ENCODE peak calls at places on chromosomes 3 and 15, in five cellular contexts. One of them, this sample, is unnamed.

GRCh38 chr3:65930650-65931049 is 108.1 kb downstream of the MAGI1 start:
- DNase-seq in GM04503: no peak
- DNase-seq in right cardiac atrium: no peak
- DNase-seq in mesothelial cell of epicardium: no peak
- DNase-seq in HEK293T: no peak
- DNase-seq in this sample: no peak

GRCh38 chr3:36812240-36812639 is 47.9 kb upstream of the DCLK3 start:
- DNase-seq in GM04503: no peak
- DNase-seq in right cardiac atrium: no peak
- DNase-seq in HEK293T: no peak
- DNase-seq in mesothelial cell of epicardium: no peak
- DNase-seq in this sample: peak; percentile 58

GRCh38 chr3:23254875-23255274 is 51.7 kb downstream of the UBE2E2 start:
- DNase-seq in GM04503: no peak
- DNase-seq in mesothelial cell of epicardium: no peak
- DNase-seq in right cardiac atrium: no peak
- DNase-seq in HEK293T: no peak
- DNase-seq in this sample: no peak

GRCh38 chr3:171183042-171183441 is 156.5 kb upstream of the SLC2A2 start:
- DNase-seq in GM04503: no peak
- DNase-seq in right cardiac atrium: no peak
- DNase-seq in HEK293T: no peak
- DNase-seq in mesothelial cell of epicardium: no peak
- DNase-seq in this sample: peak; percentile 40

GRCh38 chr3:131630117-131630516 is 127.3 kb upstream of the MRPL3 start:
- DNase-seq in GM04503: no peak
- DNase-seq in right cardiac atrium: no peak
- DNase-seq in mesothelial cell of epicardium: no peak
- DNase-seq in HEK293T: no peak
- DNase-seq in this sample: no peak

GRCh38 chr15:87722941-87723691 is 533.4 kb downstream of the NTRK3 start:
- DNase-seq in right cardiac atrium: no peak
- DNase-seq in GM04503: no peak
- DNase-seq in HEK293T: no peak
- DNase-seq in mesothelial cell of epicardium: no peak
- DNase-seq in this sample: no peak

GRCh38 chr3:10602769-10603768 is 97.7 kb upstream of the ATP2B2 start:
- DNase-seq in right cardiac atrium: no peak
- DNase-seq in mesothelial cell of epicardium: no peak
- DNase-seq in HEK293T: no peak
- DNase-seq in GM04503: no peak
- DNase-seq in this sample: no peak

GRCh38 chr3:197428117-197428761 is 127.5 kb downstream of the BDH1 start:
- DNase-seq in GM04503: peak; percentile 31
- DNase-seq in right cardiac atrium: peak; percentile 68
- DNase-seq in HEK293T: peak; percentile 26
- DNase-seq in mesothelial cell of epicardium: no peak
- DNase-seq in this sample: peak; percentile 51

GRCh38 chr3:132879651-132880050 is 157.4 kb upstream of the NPHP3 start:
- DNase-seq in mesothelial cell of epicardium: no peak
- DNase-seq in GM04503: no peak
- DNase-seq in right cardiac atrium: no peak
- DNase-seq in HEK293T: no peak
- DNase-seq in this sample: no peak

GRCh38 chr3:160697628-160698382 is 20.8 kb downstream of the ARL14 start:
- DNase-seq in right cardiac atrium: no peak
- DNase-seq in mesothelial cell of epicardium: no peak
- DNase-seq in GM04503: peak; percentile 51
- DNase-seq in HEK293T: peak; percentile 20
- DNase-seq in this sample: no peak

GRCh38 chr15:90037510-90037860 is 36.4 kb downstream of the ZNF710 start:
- DNase-seq in mesothelial cell of epicardium: no peak
- DNase-seq in GM04503: peak; percentile 36
- DNase-seq in HEK293T: no peak
- DNase-seq in right cardiac atrium: no peak
- DNase-seq in this sample: no peak

GRCh38 chr3:46976326-46977190 is at the start of gene CCDC12:
- DNase-seq in right cardiac atrium: peak; percentile 96
- DNase-seq in mesothelial cell of epicardium: peak; percentile 86
- DNase-seq in HEK293T: peak; percentile 94
- DNase-seq in GM04503: peak; percentile 99
- DNase-seq in this sample: peak; percentile 94

GRCh38 chr15:85142324-85142723 is 160.7 kb downstream of the PDE8A start:
- DNase-seq in mesothelial cell of epicardium: no peak
- DNase-seq in GM04503: no peak
- DNase-seq in HEK293T: no peak
- DNase-seq in right cardiac atrium: no peak
- DNase-seq in this sample: no peak

GRCh38 chr3:148625145-148625736 is 72.5 kb upstream of the AGTR1 start:
- DNase-seq in HEK293T: no peak
- DNase-seq in mesothelial cell of epicardium: no peak
- DNase-seq in GM04503: no peak
- DNase-seq in right cardiac atrium: no peak
- DNase-seq in this sample: no peak

GRCh38 chr3:119292666-119293065 is 1.5 kb upstream of the ARHGAP31 start:
- DNase-seq in GM04503: no peak
- DNase-seq in mesothelial cell of epicardium: no peak
- DNase-seq in right cardiac atrium: no peak
- DNase-seq in HEK293T: no peak
- DNase-seq in this sample: no peak

GRCh38 chr3:46883252-46884185 is 6.0 kb downstream of the PTH1R start:
- DNase-seq in mesothelial cell of epicardium: no peak
- DNase-seq in HEK293T: peak; percentile 63
- DNase-seq in GM04503: no peak
- DNase-seq in right cardiac atrium: peak; percentile 79
- DNase-seq in this sample: no peak

GRCh38 chr15:100849021-100849831 is 30.4 kb upstream of the ALDH1A3 start:
- DNase-seq in GM04503: no peak
- DNase-seq in mesothelial cell of epicardium: no peak
- DNase-seq in right cardiac atrium: peak; percentile 77
- DNase-seq in HEK293T: no peak
- DNase-seq in this sample: peak; percentile 86

GRCh38 chr3:184241447-184242296 is 7.1 kb downstream of the ALG3 start:
- DNase-seq in mesothelial cell of epicardium: no peak
- DNase-seq in HEK293T: no peak
- DNase-seq in right cardiac atrium: peak; percentile 76
- DNase-seq in GM04503: no peak
- DNase-seq in this sample: peak; percentile 48

GRCh38 chr3:11534011-11534782 is 109.5 kb downstream of the VGLL4 start:
- DNase-seq in HEK293T: no peak
- DNase-seq in mesothelial cell of epicardium: no peak
- DNase-seq in right cardiac atrium: no peak
- DNase-seq in GM04503: no peak
- DNase-seq in this sample: no peak

GRCh38 chr3:132723551-132723950 is 1.3 kb upstream of the NPHP3 start:
- DNase-seq in GM04503: no peak
- DNase-seq in HEK293T: no peak
- DNase-seq in right cardiac atrium: no peak
- DNase-seq in mesothelial cell of epicardium: no peak
- DNase-seq in this sample: no peak

GRCh38 chr3:73637042-73637441 is 12.3 kb upstream of the PDZRN3 start:
- DNase-seq in GM04503: peak; percentile 50
- DNase-seq in mesothelial cell of epicardium: no peak
- DNase-seq in right cardiac atrium: no peak
- DNase-seq in HEK293T: no peak
- DNase-seq in this sample: no peak

GRCh38 chr15:69509131-69509530 is 56.5 kb downstream of the RPLP1 start:
- DNase-seq in HEK293T: no peak
- DNase-seq in mesothelial cell of epicardium: no peak
- DNase-seq in GM04503: no peak
- DNase-seq in right cardiac atrium: no peak
- DNase-seq in this sample: no peak

GRCh38 chr3:57079221-57079831 is 18.9 kb downstream of the SPATA12 start:
- DNase-seq in GM04503: no peak
- DNase-seq in mesothelial cell of epicardium: peak; percentile 51
- DNase-seq in HEK293T: peak; percentile 81
- DNase-seq in right cardiac atrium: peak; percentile 75
- DNase-seq in this sample: peak; percentile 81